ENCODE peak calls at places on chromosome X, in six cellular contexts. One of them, this sample, is unnamed.

GRCh38 chrX:130098202-130098552 is 12.1 kb downstream of the ELF4 start:
- DNase-seq in adipocyte: no peak
- DNase-seq in transverse colon: no peak
- DNase-seq in upper lobe of right lung: no peak
- DNase-seq in lower lobe of right lung: no peak
- DNase-seq in NB4: no peak
- DNase-seq in this sample: no peak

GRCh38 chrX:18617351-18617750 is 54.6 kb downstream of the RS1 start:
- DNase-seq in transverse colon: peak
- DNase-seq in NB4: no peak
- DNase-seq in adipocyte: peak
- DNase-seq in lower lobe of right lung: no peak
- DNase-seq in upper lobe of right lung: no peak
- DNase-seq in this sample: no peak

GRCh38 chrX:136880003-136880451 is 498 bp downstream of the RBMX start:
- DNase-seq in adipocyte: peak
- DNase-seq in upper lobe of right lung: peak
- DNase-seq in transverse colon: peak
- DNase-seq in lower lobe of right lung: peak
- DNase-seq in NB4: peak
- DNase-seq in this sample: peak

GRCh38 chrX:19334945-19335626 is 8.6 kb upstream of the PDHA1 start:
- DNase-seq in NB4: peak
- DNase-seq in upper lobe of right lung: no peak
- DNase-seq in transverse colon: no peak
- DNase-seq in adipocyte: no peak
- DNase-seq in lower lobe of right lung: no peak
- DNase-seq in this sample: peak

GRCh38 chrX:128287693-128288092 is 235.5 kb upstream of the ACTRT1 start:
- DNase-seq in NB4: peak
- DNase-seq in upper lobe of right lung: no peak
- DNase-seq in transverse colon: no peak
- DNase-seq in lower lobe of right lung: no peak
- DNase-seq in adipocyte: no peak
- DNase-seq in this sample: no peak

GRCh38 chrX:16958356-16958755 is 11.9 kb downstream of the REPS2 start:
- DNase-seq in upper lobe of right lung: no peak
- DNase-seq in NB4: no peak
- DNase-seq in lower lobe of right lung: no peak
- DNase-seq in transverse colon: no peak
- DNase-seq in adipocyte: no peak
- DNase-seq in this sample: no peak

GRCh38 chrX:149493567-149494562 is 11.2 kb downstream of the IDS start:
- DNase-seq in upper lobe of right lung: no peak
- DNase-seq in lower lobe of right lung: no peak
- DNase-seq in NB4: peak
- DNase-seq in transverse colon: peak
- DNase-seq in adipocyte: no peak
- DNase-seq in this sample: no peak

GRCh38 chrX:152897216-152898144 is at the start of gene ZNF185:
- DNase-seq in NB4: no peak
- DNase-seq in upper lobe of right lung: peak
- DNase-seq in lower lobe of right lung: peak
- DNase-seq in transverse colon: peak
- DNase-seq in adipocyte: peak
- DNase-seq in this sample: no peak

GRCh38 chrX:69968956-69969355 is 80.8 kb downstream of the AWAT2 start:
- DNase-seq in NB4: no peak
- DNase-seq in adipocyte: no peak
- DNase-seq in lower lobe of right lung: no peak
- DNase-seq in upper lobe of right lung: no peak
- DNase-seq in transverse colon: no peak
- DNase-seq in this sample: peak

GRCh38 chrX:23742693-23743622 is at the start of gene ACOT9:
- DNase-seq in NB4: peak
- DNase-seq in lower lobe of right lung: peak
- DNase-seq in upper lobe of right lung: peak
- DNase-seq in adipocyte: peak
- DNase-seq in transverse colon: peak
- DNase-seq in this sample: peak

GRCh38 chrX:14027031-14027430 is 2.7 kb downstream of the GEMIN8 start:
- DNase-seq in upper lobe of right lung: no peak
- DNase-seq in adipocyte: no peak
- DNase-seq in lower lobe of right lung: no peak
- DNase-seq in NB4: peak
- DNase-seq in transverse colon: no peak
- DNase-seq in this sample: peak

GRCh38 chrX:71909956-71910355 is 689 bp upstream of the NHSL2 start:
- DNase-seq in adipocyte: peak
- DNase-seq in transverse colon: no peak
- DNase-seq in NB4: no peak
- DNase-seq in lower lobe of right lung: no peak
- DNase-seq in upper lobe of right lung: no peak
- DNase-seq in this sample: no peak
- H3K4me3 ChIP-seq in adipocyte: peak
- H3K4me3 ChIP-seq in transverse colon: no peak
- H3K4me3 ChIP-seq in NB4: no peak
- H3K4me3 ChIP-seq in lower lobe of right lung: peak
- H3K4me3 ChIP-seq in upper lobe of right lung: peak
- H3K4me3 ChIP-seq in this sample: no peak

GRCh38 chrX:10017866-10018265 is 50.7 kb downstream of the CLDN34 start:
- DNase-seq in transverse colon: no peak
- DNase-seq in NB4: peak
- DNase-seq in adipocyte: peak
- DNase-seq in upper lobe of right lung: no peak
- DNase-seq in lower lobe of right lung: no peak
- DNase-seq in this sample: no peak
- H3K4me3 ChIP-seq in transverse colon: no peak
- H3K4me3 ChIP-seq in NB4: no peak
- H3K4me3 ChIP-seq in adipocyte: no peak
- H3K4me3 ChIP-seq in upper lobe of right lung: peak
- H3K4me3 ChIP-seq in lower lobe of right lung: peak
- H3K4me3 ChIP-seq in this sample: no peak

DNA sequence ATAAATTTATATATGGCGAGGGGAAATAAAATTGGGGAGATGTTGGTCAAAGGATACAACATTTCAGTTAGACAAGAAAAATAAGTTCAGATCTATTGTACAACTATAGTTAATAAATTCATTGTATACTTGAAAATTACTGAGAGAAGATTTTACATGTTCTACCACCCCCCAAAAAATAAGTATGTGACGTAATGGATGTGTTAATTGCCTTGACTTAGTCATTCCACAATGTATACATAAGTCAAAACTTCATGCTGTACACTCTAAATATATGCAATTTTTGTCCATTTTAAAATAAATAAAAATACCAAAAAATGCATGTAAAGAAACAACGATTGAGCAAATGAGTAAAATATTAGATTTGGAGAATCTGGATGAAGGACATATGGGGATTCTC is 1.8 kb downstream of the USP11 start:
- DNase-seq in upper lobe of right lung: no peak
- DNase-seq in transverse colon: no peak
- DNase-seq in lower lobe of right lung: no peak
- DNase-seq in adipocyte: peak
- DNase-seq in NB4: no peak
- DNase-seq in this sample: no peak
- H3K4me3 ChIP-seq in upper lobe of right lung: peak
- H3K4me3 ChIP-seq in transverse colon: no peak
- H3K4me3 ChIP-seq in lower lobe of right lung: peak
- H3K4me3 ChIP-seq in adipocyte: peak
- H3K4me3 ChIP-seq in NB4: peak
- H3K4me3 ChIP-seq in this sample: peak

DNA sequence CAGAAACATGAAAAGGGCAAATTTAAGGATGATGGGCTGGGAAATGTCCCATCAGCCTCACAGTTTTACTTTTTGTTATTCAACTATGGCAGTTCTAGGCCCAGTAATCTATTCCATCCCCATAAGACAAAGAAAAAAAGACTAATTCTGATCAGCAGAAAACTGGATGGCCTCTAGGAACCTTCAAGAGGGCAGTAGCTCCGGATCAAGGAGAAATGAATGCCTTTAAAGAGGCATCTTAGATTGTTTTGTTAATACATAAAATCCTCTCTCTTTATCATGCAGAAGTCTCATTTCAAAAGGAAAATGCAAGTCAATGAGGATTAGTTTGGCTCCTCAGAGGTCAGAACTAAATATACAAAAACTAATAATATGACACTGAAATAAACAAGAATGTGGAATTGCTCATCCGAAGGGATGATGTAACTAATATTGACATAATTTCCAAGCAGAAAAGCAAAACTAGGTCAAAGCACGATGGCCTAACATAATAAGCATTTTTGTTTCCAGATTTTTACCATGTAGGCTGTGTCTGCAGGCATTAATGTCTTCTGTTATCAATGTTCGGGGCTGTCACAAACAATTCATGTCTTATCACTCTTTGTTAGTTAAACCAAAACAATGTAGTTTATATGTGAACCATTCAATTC is 8.8 kb downstream of the MID1 start:
- DNase-seq in NB4: no peak
- DNase-seq in adipocyte: no peak
- DNase-seq in transverse colon: no peak
- DNase-seq in lower lobe of right lung: no peak
- DNase-seq in upper lobe of right lung: no peak
- DNase-seq in this sample: no peak
- H3K4me3 ChIP-seq in NB4: no peak
- H3K4me3 ChIP-seq in adipocyte: peak
- H3K4me3 ChIP-seq in transverse colon: no peak
- H3K4me3 ChIP-seq in lower lobe of right lung: no peak
- H3K4me3 ChIP-seq in upper lobe of right lung: no peak
- H3K4me3 ChIP-seq in this sample: peak

GRCh38 chrX:78496483-78496882 is 162.6 kb downstream of the RTL3 start:
- DNase-seq in NB4: no peak
- DNase-seq in adipocyte: no peak
- DNase-seq in upper lobe of right lung: no peak
- DNase-seq in lower lobe of right lung: no peak
- DNase-seq in transverse colon: no peak
- DNase-seq in this sample: no peak

DNA sequence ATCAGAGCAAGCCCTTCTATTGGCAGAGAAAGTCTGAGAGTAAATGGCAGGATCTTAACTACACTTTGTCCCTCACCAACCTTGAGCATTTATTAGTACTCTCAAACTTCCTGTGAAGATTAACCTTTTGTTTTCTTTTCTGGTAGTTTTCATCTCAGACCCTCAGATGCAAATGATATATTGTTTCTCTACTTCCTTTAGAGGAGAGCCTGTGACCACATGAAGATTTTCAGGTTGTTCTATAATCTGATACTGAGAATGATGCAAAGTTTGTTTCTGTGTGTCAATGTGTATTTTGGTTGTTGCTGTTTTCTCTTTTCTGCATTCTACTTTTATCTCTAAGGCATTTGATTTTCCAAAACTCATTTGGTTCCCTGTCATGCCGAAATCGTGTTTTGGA is 165.8 kb upstream of the CYSLTR1 start:
- DNase-seq in lower lobe of right lung: no peak
- DNase-seq in NB4: no peak
- DNase-seq in upper lobe of right lung: no peak
- DNase-seq in transverse colon: no peak
- DNase-seq in adipocyte: no peak
- DNase-seq in this sample: no peak
- H3K4me3 ChIP-seq in lower lobe of right lung: no peak
- H3K4me3 ChIP-seq in NB4: no peak
- H3K4me3 ChIP-seq in upper lobe of right lung: no peak
- H3K4me3 ChIP-seq in transverse colon: no peak
- H3K4me3 ChIP-seq in adipocyte: no peak
- H3K4me3 ChIP-seq in this sample: no peak

DNA sequence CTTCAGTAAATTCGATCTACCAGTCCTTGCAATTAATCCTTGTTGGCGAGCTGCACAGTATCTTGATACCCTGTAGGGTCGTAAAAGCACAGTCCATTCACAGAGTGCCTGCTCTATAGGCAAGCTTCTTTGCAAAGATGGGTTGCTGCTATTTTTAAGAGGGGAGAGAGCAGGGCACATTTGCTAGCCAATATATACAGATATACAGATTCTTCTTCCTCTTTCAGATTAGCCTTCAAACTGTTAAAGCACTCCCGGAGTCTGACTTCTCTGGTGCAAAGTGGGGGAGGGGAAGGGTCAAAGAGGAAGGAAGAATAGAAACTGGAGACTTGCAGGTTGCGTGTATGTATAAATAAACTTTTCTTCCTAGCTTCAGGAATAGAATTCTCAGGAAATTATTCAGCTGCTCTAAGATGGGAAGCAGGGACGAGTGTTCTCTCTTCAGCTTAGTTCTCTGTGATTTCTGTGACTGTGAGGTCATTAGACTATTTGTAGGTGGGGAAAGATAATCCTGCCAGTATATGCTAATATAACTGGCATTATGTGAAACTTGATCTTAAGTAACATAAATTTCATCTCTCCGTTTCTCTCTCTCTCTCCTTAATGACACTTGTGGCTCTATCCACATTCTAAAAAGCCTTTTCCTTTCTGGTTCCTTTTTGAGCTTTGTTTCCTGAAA is at the start of gene CYSLTR1:
- DNase-seq in upper lobe of right lung: no peak
- DNase-seq in lower lobe of right lung: no peak
- DNase-seq in NB4: peak
- DNase-seq in adipocyte: no peak
- DNase-seq in transverse colon: no peak
- DNase-seq in this sample: no peak
- H3K4me3 ChIP-seq in upper lobe of right lung: peak
- H3K4me3 ChIP-seq in lower lobe of right lung: peak
- H3K4me3 ChIP-seq in NB4: peak
- H3K4me3 ChIP-seq in adipocyte: no peak
- H3K4me3 ChIP-seq in transverse colon: no peak
- H3K4me3 ChIP-seq in this sample: no peak

GRCh38 chrX:48917139-48917980 is 1.5 kb downstream of the PIM2 start:
- DNase-seq in adipocyte: peak
- DNase-seq in lower lobe of right lung: peak
- DNase-seq in NB4: peak
- DNase-seq in upper lobe of right lung: peak
- DNase-seq in transverse colon: peak
- DNase-seq in this sample: peak
- H3K4me3 ChIP-seq in adipocyte: no peak
- H3K4me3 ChIP-seq in lower lobe of right lung: peak
- H3K4me3 ChIP-seq in NB4: peak
- H3K4me3 ChIP-seq in upper lobe of right lung: peak
- H3K4me3 ChIP-seq in transverse colon: no peak
- H3K4me3 ChIP-seq in this sample: peak

GRCh38 chrX:133923548-133923947 is 61.8 kb downstream of the GPC3 start:
- DNase-seq in NB4: no peak
- DNase-seq in adipocyte: no peak
- DNase-seq in lower lobe of right lung: no peak
- DNase-seq in upper lobe of right lung: no peak
- DNase-seq in transverse colon: no peak
- DNase-seq in this sample: peak

GRCh38 chrX:133921764-133922389 is 63.5 kb downstream of the GPC3 start:
- DNase-seq in transverse colon: peak
- DNase-seq in upper lobe of right lung: peak
- DNase-seq in lower lobe of right lung: peak
- DNase-seq in adipocyte: peak
- DNase-seq in NB4: peak
- DNase-seq in this sample: peak

GRCh38 chrX:133922390-133922772 is 63.0 kb downstream of the GPC3 start:
- DNase-seq in NB4: peak
- DNase-seq in transverse colon: no peak
- DNase-seq in adipocyte: no peak
- DNase-seq in lower lobe of right lung: no peak
- DNase-seq in upper lobe of right lung: no peak
- DNase-seq in this sample: no peak

GRCh38 chrX:133924548-133924947 is 60.8 kb downstream of the GPC3 start:
- DNase-seq in adipocyte: no peak
- DNase-seq in upper lobe of right lung: no peak
- DNase-seq in transverse colon: no peak
- DNase-seq in NB4: no peak
- DNase-seq in lower lobe of right lung: no peak
- DNase-seq in this sample: no peak

GRCh38 chrX:133923113-133923512 is 62.3 kb downstream of the GPC3 start:
- DNase-seq in upper lobe of right lung: no peak
- DNase-seq in NB4: peak
- DNase-seq in lower lobe of right lung: no peak
- DNase-seq in transverse colon: no peak
- DNase-seq in adipocyte: peak
- DNase-seq in this sample: no peak
- H3K4me3 ChIP-seq in upper lobe of right lung: no peak
- H3K4me3 ChIP-seq in NB4: no peak
- H3K4me3 ChIP-seq in lower lobe of right lung: no peak
- H3K4me3 ChIP-seq in transverse colon: no peak
- H3K4me3 ChIP-seq in adipocyte: no peak
- H3K4me3 ChIP-seq in this sample: no peak